ENCODE peak calls at places on chromosomes 6 and 20, in seven cellular contexts. F is OCI-LY7, I is GM23248, O is HCT116, B is SK-N-SH, K is PC-3, G is GM23338. M is an unnamed sample.
A peak's percentile ranks its signal among the peaks of the same experiment; 100 is the strongest.

GRCh38 chr6:157951828-157952227 is 29.8 kb upstream of the SYNJ2 start:
- DNase-seq in F (no peak), I (no peak), O (no peak), B (no peak), K (no peak), G (no peak), M (no peak)

GRCh38 chr20:40776702-40777457 is 87.8 kb upstream of the MAFB start:
- DNase-seq in F (no peak), I (no peak), O (no peak), B (no peak), K (no peak), G (no peak), M (no peak)

GRCh38 chr6:63543001-63543400 is 29.3 kb upstream of the LOC128125822 start:
- DNase-seq in F (no peak), I (no peak), O (no peak), B (no peak), K (no peak), G (no peak), M (no peak)

GRCh38 chr6:158751192-158751591 is 68.0 kb downstream of the EZR start:
- DNase-seq in F (no peak), I (no peak), O (no peak), B (no peak), K (no peak), G (no peak), M (no peak)

GRCh38 chr6:32196682-32197616 is 4.5 kb upstream of the GPSM3 start:
- DNase-seq in F (no peak), I (peak; percentile 45), O (no peak), B (peak; percentile 70), K (no peak), G (peak; percentile 67), M (peak; percentile 29)

GRCh38 chr6:168638497-168639072 is 197.6 kb downstream of the SMOC2 start:
- DNase-seq in F (no peak), I (no peak), O (no peak), B (no peak), K (no peak), G (no peak), M (no peak)

GRCh38 chr6:68958327-68958726 is 323.2 kb downstream of the ADGRB3 start:
- DNase-seq in F (peak; percentile 16), I (peak; percentile 14), O (no peak), B (peak; percentile 23), K (peak; percentile 15), G (no peak), M (peak; percentile 7)

GRCh38 chr6:3422457-3422816 is 34.4 kb downstream of the SLC22A23 start:
- DNase-seq in F (no peak), I (no peak), O (no peak), B (no peak), K (no peak), G (no peak), M (no peak)

GRCh38 chr6:159149641-159150040 is 19.6 kb upstream of the FNDC1 start:
- DNase-seq in F (no peak), I (peak; percentile 90), O (no peak), B (no peak), K (no peak), G (no peak), M (no peak)

GRCh38 chr20:43959920-43960227 is 45.2 kb downstream of the TOX2 start:
- DNase-seq in F (no peak), I (no peak), O (no peak), B (no peak), K (no peak), G (no peak), M (no peak)

GRCh38 chr20:43961116-43961515 is 46.5 kb downstream of the TOX2 start:
- DNase-seq in F (no peak), I (no peak), O (no peak), B (no peak), K (no peak), G (no peak), M (no peak)

GRCh38 chr20:43960231-43960630 is 45.6 kb downstream of the TOX2 start:
- DNase-seq in F (no peak), I (no peak), O (no peak), B (no peak), K (no peak), G (no peak), M (no peak)

GRCh38 chr20:43958626-43959025 is 44.0 kb downstream of the TOX2 start:
- DNase-seq in F (no peak), I (no peak), O (no peak), B (no peak), K (no peak), G (no peak), M (no peak)

DNA sequence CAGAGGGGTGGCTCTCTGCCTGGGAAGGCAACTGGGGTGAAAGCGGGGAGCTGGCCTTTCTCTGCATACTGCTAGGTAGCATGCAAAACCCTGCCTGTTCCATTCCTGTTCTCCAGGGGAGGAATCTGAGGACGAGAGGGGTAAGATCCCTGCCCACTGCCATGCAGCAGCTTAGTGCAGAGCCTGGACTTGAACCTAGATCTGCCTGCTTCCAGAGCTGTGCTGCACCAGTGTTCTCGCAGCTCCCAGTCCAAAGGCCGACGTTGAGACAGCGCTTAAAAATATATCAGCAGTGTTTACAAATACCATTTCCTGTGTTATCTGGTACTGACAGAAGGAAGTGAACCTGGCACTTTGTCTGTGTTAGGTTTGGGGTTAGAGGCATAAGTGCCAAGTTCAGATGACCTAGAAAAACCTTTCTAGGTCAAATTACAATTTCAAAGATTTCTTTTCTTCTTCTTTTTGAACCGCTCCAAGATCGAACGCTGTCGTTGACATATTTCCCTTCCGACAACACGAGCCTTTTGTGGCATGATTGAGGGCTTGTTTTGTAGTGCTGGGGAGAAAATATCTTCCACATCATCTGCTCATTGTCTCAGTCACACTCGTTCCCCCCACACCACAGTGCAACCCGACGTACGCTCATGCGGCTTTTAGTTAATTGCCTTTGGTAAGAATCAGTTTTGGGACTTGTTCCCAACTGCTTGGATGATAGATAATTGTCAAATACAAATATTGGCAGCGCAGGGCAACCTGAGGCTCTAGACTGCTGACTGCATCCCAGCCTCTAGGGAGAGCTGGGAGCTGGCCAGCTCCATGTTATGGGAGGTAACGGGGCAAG is 44.6 kb downstream of the TOX2 start:
- DNase-seq in F (peak; percentile 20), I (peak; percentile 47), O (no peak), B (no peak), K (peak; percentile 19), G (no peak), M (no peak)
- TF ChIP-seq EZH2phosphoT487 in F (no peak), I (no peak), O (no peak), B (no peak), K (no peak), G (no peak), M (no peak)

GRCh38 chr20:33516882-33517281 is 27.0 kb downstream of the CBFA2T2 start:
- DNase-seq in F (peak; percentile 22), I (no peak), O (no peak), B (no peak), K (peak; percentile 15), G (no peak), M (peak; percentile 63)
- TF ChIP-seq EZH2phosphoT487 in F (no peak), I (no peak), O (no peak), B (no peak), K (no peak), G (no peak), M (no peak)

DNA sequence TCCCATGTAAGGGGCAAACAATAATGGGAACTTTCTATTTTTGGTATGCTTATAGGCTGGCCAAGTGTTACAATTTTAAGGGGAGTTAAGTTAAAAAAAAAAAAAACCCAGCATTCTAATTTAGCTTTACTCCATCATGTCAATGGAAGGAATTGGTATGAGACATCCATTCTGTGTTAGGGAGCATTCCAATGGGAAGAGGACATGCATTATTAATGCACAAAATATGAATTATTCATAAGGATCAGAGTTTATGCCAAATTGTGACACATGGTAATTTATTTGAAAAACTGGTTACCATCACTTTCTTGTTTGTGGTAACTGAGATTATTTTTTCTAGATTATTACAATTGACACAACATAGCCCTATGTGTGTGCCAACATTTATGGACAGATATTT is 2.2 kb downstream of the DOK5 start:
- DNase-seq in F (no peak), I (peak; percentile 73), O (no peak), B (no peak), K (no peak), G (no peak), M (no peak)
- TF ChIP-seq EZH2phosphoT487 in F (no peak), I (no peak), O (no peak), B (no peak), K (no peak), G (no peak), M (no peak)

GRCh38 chr6:77292564-77293546 is 170.4 kb downstream of the HTR1B start:
- DNase-seq in F (no peak), I (peak; percentile 69), O (peak; percentile 65), B (no peak), K (peak; percentile 64), G (no peak), M (no peak)
- TF ChIP-seq EZH2phosphoT487 in F (no peak), I (no peak), O (no peak), B (no peak), K (no peak), G (no peak), M (no peak)

DNA sequence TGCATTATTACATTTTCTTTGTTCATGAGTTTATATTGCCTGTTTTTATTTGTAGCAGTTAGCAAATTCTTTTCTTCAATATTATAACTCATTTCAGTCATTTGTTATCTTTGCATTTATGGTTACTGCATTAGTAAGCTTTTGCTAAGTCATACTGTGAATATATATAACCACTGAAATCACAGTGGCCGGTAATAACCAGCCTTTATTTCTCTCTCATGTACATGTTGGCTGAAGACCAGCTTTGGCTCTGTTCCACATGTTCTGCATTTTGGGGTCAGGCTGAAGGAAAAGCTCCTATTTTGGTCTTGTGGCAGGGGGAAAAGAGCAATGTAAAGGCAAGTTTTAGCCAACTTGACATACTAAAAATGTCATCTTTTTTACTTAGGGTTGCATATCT is 276.3 kb downstream of the BCKDHB start:
- DNase-seq in F (no peak), I (no peak), O (no peak), B (no peak), K (no peak), G (no peak), M (no peak)
- TF ChIP-seq EZH2phosphoT487 in F (no peak), I (no peak), O (no peak), B (no peak), K (no peak), G (no peak), M (no peak)

GRCh38 chr6:122482750-122483080 is 11.1 kb upstream of the SERINC1 start:
- DNase-seq in F (no peak), I (no peak), O (no peak), B (no peak), K (no peak), G (peak; percentile 62), M (no peak)

GRCh38 chr6:122484760-122485159 is 13.2 kb upstream of the SERINC1 start:
- DNase-seq in F (peak; percentile 11), I (no peak), O (no peak), B (no peak), K (no peak), G (peak; percentile 18), M (no peak)
- TF ChIP-seq EZH2phosphoT487 in F (no peak), I (no peak), O (no peak), B (no peak), K (no peak), G (no peak), M (no peak)

GRCh38 chr6:139625081-139625939 is 250.9 kb upstream of the CITED2 start:
- DNase-seq in F (no peak), I (no peak), O (no peak), B (no peak), K (no peak), G (no peak), M (no peak)
- TF ChIP-seq EZH2phosphoT487 in F (no peak), I (no peak), O (no peak), B (no peak), K (no peak), G (no peak), M (no peak)

M was measured in MM.1S.